ENCODE peak calls at places on chromosome 4, in six cellular contexts. One of them, this sample, is unnamed.

GRCh38 chr4:145278341-145279121 is 98.1 kb upstream of the OTUD4 start:
- DNase-seq in substantia nigra: no peak
- DNase-seq in neural progenitor cell: no peak
- DNase-seq in aorta: no peak
- DNase-seq in MM.1S: no peak
- DNase-seq in cardiac muscle cell: no peak
- DNase-seq in this sample: no peak

GRCh38 chr4:28565434-28565833 is 1704.8 kb downstream of the STIM2 start:
- DNase-seq in substantia nigra: no peak
- DNase-seq in neural progenitor cell: no peak
- DNase-seq in aorta: no peak
- DNase-seq in MM.1S: no peak
- DNase-seq in cardiac muscle cell: no peak
- DNase-seq in this sample: no peak

GRCh38 chr4:48898733-48899431 is 7.7 kb downstream of the OCIAD2 start:
- DNase-seq in substantia nigra: no peak
- DNase-seq in neural progenitor cell: no peak
- DNase-seq in aorta: no peak
- DNase-seq in MM.1S: no peak
- DNase-seq in cardiac muscle cell: no peak
- DNase-seq in this sample: no peak

GRCh38 chr4:167168611-167169010 is 65.7 kb downstream of the SPOCK3 start:
- DNase-seq in substantia nigra: no peak
- DNase-seq in neural progenitor cell: no peak
- DNase-seq in aorta: no peak
- DNase-seq in MM.1S: no peak
- DNase-seq in cardiac muscle cell: no peak
- DNase-seq in this sample: no peak

GRCh38 chr4:4866124-4866832 is 6.8 kb downstream of the MSX1 start:
- DNase-seq in substantia nigra: no peak
- DNase-seq in neural progenitor cell: peak; percentile 55
- DNase-seq in aorta: no peak
- DNase-seq in MM.1S: no peak
- DNase-seq in cardiac muscle cell: peak; percentile 46
- DNase-seq in this sample: no peak

GRCh38 chr4:84719115-84719514 is 136.2 kb downstream of the CDS1 start:
- DNase-seq in substantia nigra: no peak
- DNase-seq in neural progenitor cell: no peak
- DNase-seq in aorta: no peak
- DNase-seq in MM.1S: no peak
- DNase-seq in cardiac muscle cell: no peak
- DNase-seq in this sample: no peak

GRCh38 chr4:185744127-185744865 is 67.7 kb downstream of the SORBS2 start:
- DNase-seq in substantia nigra: no peak
- DNase-seq in neural progenitor cell: no peak
- DNase-seq in aorta: no peak
- DNase-seq in MM.1S: no peak
- DNase-seq in cardiac muscle cell: no peak
- DNase-seq in this sample: no peak

GRCh38 chr4:45294464-45294863 is 568.1 kb upstream of the GNPDA2 start:
- DNase-seq in substantia nigra: no peak
- DNase-seq in neural progenitor cell: no peak
- DNase-seq in aorta: no peak
- DNase-seq in MM.1S: no peak
- DNase-seq in cardiac muscle cell: no peak
- DNase-seq in this sample: no peak

GRCh38 chr4:85370400-85371032 is 104.4 kb upstream of the ARHGAP24 start:
- DNase-seq in substantia nigra: peak; percentile 2
- DNase-seq in neural progenitor cell: peak; percentile 67
- DNase-seq in aorta: no peak
- DNase-seq in MM.1S: peak; percentile 34
- DNase-seq in cardiac muscle cell: peak; percentile 56
- DNase-seq in this sample: no peak

GRCh38 chr4:176123710-176124407 is 58.2 kb downstream of the WDR17 start:
- DNase-seq in substantia nigra: peak; percentile 7
- DNase-seq in neural progenitor cell: peak; percentile 72
- DNase-seq in aorta: no peak
- DNase-seq in MM.1S: peak; percentile 84
- DNase-seq in cardiac muscle cell: peak; percentile 25
- DNase-seq in this sample: no peak

GRCh38 chr4:138815811-138816210 is 199.8 kb upstream of the NOCT start:
- DNase-seq in substantia nigra: no peak
- DNase-seq in neural progenitor cell: no peak
- DNase-seq in aorta: no peak
- DNase-seq in MM.1S: no peak
- DNase-seq in cardiac muscle cell: no peak
- DNase-seq in this sample: no peak

GRCh38 chr4:48635310-48635709 is 144.8 kb downstream of the FRYL start:
- DNase-seq in substantia nigra: no peak
- DNase-seq in neural progenitor cell: no peak
- DNase-seq in aorta: no peak
- DNase-seq in MM.1S: no peak
- DNase-seq in cardiac muscle cell: no peak
- DNase-seq in this sample: no peak

GRCh38 chr4:168666531-168666930 is 169.7 kb downstream of the PALLD start:
- DNase-seq in substantia nigra: no peak
- DNase-seq in neural progenitor cell: no peak
- DNase-seq in aorta: no peak
- DNase-seq in MM.1S: no peak
- DNase-seq in cardiac muscle cell: no peak
- DNase-seq in this sample: no peak

GRCh38 chr4:120771907-120772306 is 150.6 kb downstream of the PRDM5 start:
- DNase-seq in substantia nigra: no peak
- DNase-seq in neural progenitor cell: no peak
- DNase-seq in aorta: no peak
- DNase-seq in MM.1S: no peak
- DNase-seq in cardiac muscle cell: no peak
- DNase-seq in this sample: no peak

GRCh38 chr4:589219-589963 is 13.3 kb upstream of the TMEM271 start:
- DNase-seq in substantia nigra: no peak
- DNase-seq in neural progenitor cell: no peak
- DNase-seq in aorta: no peak
- DNase-seq in MM.1S: no peak
- DNase-seq in cardiac muscle cell: no peak
- DNase-seq in this sample: peak; percentile 36

GRCh38 chr4:57424231-57424897 is 314.2 kb upstream of the IGFBP7 start:
- DNase-seq in substantia nigra: no peak
- DNase-seq in neural progenitor cell: no peak
- DNase-seq in aorta: peak; percentile 83
- DNase-seq in MM.1S: no peak
- DNase-seq in cardiac muscle cell: no peak
- DNase-seq in this sample: peak; percentile 85

GRCh38 chr4:139857021-139857420 is 191.4 kb downstream of the MGST2 start:
- DNase-seq in substantia nigra: no peak
- DNase-seq in neural progenitor cell: peak; percentile 91
- DNase-seq in aorta: no peak
- DNase-seq in MM.1S: no peak
- DNase-seq in cardiac muscle cell: no peak
- DNase-seq in this sample: no peak

GRCh38 chr4:116400480-116400879 is 684.9 kb downstream of the TRAM1L1 start:
- DNase-seq in substantia nigra: no peak
- DNase-seq in neural progenitor cell: no peak
- DNase-seq in aorta: no peak
- DNase-seq in MM.1S: no peak
- DNase-seq in cardiac muscle cell: no peak
- DNase-seq in this sample: no peak

GRCh38 chr4:184851200-184851541 is 25.4 kb upstream of the ACSL1 start:
- DNase-seq in substantia nigra: no peak
- DNase-seq in neural progenitor cell: no peak
- DNase-seq in aorta: no peak
- DNase-seq in MM.1S: peak; percentile 35
- DNase-seq in cardiac muscle cell: no peak
- DNase-seq in this sample: no peak

GRCh38 chr4:101950258-101950979 is 159.9 kb downstream of the BANK1 start:
- DNase-seq in substantia nigra: no peak
- DNase-seq in neural progenitor cell: no peak
- DNase-seq in aorta: no peak
- DNase-seq in MM.1S: no peak
- DNase-seq in cardiac muscle cell: no peak
- DNase-seq in this sample: no peak

DNA sequence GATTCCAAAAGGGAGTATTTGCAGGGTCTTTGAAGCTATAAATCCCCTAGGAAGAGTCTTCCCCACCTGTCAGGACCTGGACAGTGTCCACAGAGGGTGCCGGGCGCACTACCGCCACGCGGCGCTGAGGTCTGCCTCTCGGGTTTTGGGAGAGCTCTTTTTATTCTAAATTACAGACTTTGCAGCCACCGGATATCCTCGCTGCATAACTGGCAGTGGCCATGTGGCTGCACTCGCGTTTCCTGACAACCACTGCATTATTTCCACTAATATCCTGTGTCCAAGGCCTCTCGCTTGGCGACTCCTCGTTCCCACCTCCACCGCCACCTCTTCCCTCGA is 608 bp upstream of the TMEM131L start:
- DNase-seq in substantia nigra: no peak
- DNase-seq in neural progenitor cell: peak; percentile 54
- DNase-seq in aorta: peak; percentile 83
- DNase-seq in MM.1S: peak; percentile 27
- DNase-seq in cardiac muscle cell: peak; percentile 52
- DNase-seq in this sample: peak; percentile 87
- H3K27ac ChIP-seq in substantia nigra: peak overlapping the region; percentile 16
- H3K27ac ChIP-seq in neural progenitor cell: no peak overlapping the region
- H3K27ac ChIP-seq in aorta: no peak overlapping the region
- H3K27ac ChIP-seq in MM.1S: no peak overlapping the region
- H3K27ac ChIP-seq in cardiac muscle cell: no peak overlapping the region
- H3K27ac ChIP-seq in this sample: peak overlapping the region; percentile 71

GRCh38 chr4:74408639-74409038 is 36.3 kb upstream of the AREG start:
- DNase-seq in substantia nigra: no peak
- DNase-seq in neural progenitor cell: no peak
- DNase-seq in aorta: no peak
- DNase-seq in MM.1S: no peak
- DNase-seq in cardiac muscle cell: no peak
- DNase-seq in this sample: no peak
- H3K27ac ChIP-seq in substantia nigra: no peak overlapping the region
- H3K27ac ChIP-seq in neural progenitor cell: no peak overlapping the region
- H3K27ac ChIP-seq in aorta: no peak overlapping the region
- H3K27ac ChIP-seq in MM.1S: no peak overlapping the region
- H3K27ac ChIP-seq in cardiac muscle cell: no peak overlapping the region
- H3K27ac ChIP-seq in this sample: no peak overlapping the region

GRCh38 chr4:153476829-153477574 is 10.8 kb downstream of the TMEM131L start:
- DNase-seq in substantia nigra: no peak
- DNase-seq in neural progenitor cell: no peak
- DNase-seq in aorta: no peak
- DNase-seq in MM.1S: no peak
- DNase-seq in cardiac muscle cell: no peak
- DNase-seq in this sample: no peak

GRCh38 chr4:153480704-153481103 is 14.5 kb downstream of the TMEM131L start:
- DNase-seq in substantia nigra: no peak
- DNase-seq in neural progenitor cell: no peak
- DNase-seq in aorta: no peak
- DNase-seq in MM.1S: no peak
- DNase-seq in cardiac muscle cell: no peak
- DNase-seq in this sample: no peak

GRCh38 chr4:153481474-153481873 is 15.3 kb downstream of the TMEM131L start:
- DNase-seq in substantia nigra: no peak
- DNase-seq in neural progenitor cell: no peak
- DNase-seq in aorta: no peak
- DNase-seq in MM.1S: no peak
- DNase-seq in cardiac muscle cell: no peak
- DNase-seq in this sample: no peak

GRCh38 chr4:153483432-153484418 is 17.6 kb downstream of the TMEM131L start:
- DNase-seq in substantia nigra: no peak
- DNase-seq in neural progenitor cell: no peak
- DNase-seq in aorta: no peak
- DNase-seq in MM.1S: no peak
- DNase-seq in cardiac muscle cell: no peak
- DNase-seq in this sample: no peak

DNA sequence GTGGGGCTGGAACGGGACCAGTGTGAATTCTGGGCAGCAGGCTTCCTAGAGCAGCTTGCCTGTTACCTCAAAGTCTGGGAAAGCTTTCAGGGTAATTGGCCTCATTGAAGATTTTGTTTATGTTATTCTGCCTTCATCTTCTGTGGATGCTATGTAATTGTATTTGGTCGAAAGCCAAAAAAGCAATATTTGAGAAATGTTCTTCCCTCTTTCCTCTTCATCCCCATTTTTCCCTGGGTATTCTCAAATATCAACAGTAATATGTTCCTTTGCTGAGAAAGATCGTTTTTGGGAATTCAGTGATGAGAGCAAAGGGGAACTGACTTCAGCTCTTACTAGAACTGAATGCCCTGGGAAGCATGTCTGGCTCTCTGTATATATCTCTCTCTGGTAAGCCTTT is 13.0 kb downstream of the TMEM131L start:
- DNase-seq in substantia nigra: no peak
- DNase-seq in neural progenitor cell: no peak
- DNase-seq in aorta: no peak
- DNase-seq in MM.1S: no peak
- DNase-seq in cardiac muscle cell: no peak
- DNase-seq in this sample: no peak
- H3K27ac ChIP-seq in substantia nigra: no peak overlapping the region
- H3K27ac ChIP-seq in neural progenitor cell: no peak overlapping the region
- H3K27ac ChIP-seq in aorta: no peak overlapping the region
- H3K27ac ChIP-seq in MM.1S: no peak overlapping the region
- H3K27ac ChIP-seq in cardiac muscle cell: no peak overlapping the region
- H3K27ac ChIP-seq in this sample: peak overlapping the region; percentile 44

GRCh38 chr4:10105920-10106319 is 10.7 kb downstream of the WDR1 start:
- DNase-seq in substantia nigra: no peak
- DNase-seq in neural progenitor cell: no peak
- DNase-seq in aorta: no peak
- DNase-seq in MM.1S: no peak
- DNase-seq in cardiac muscle cell: no peak
- DNase-seq in this sample: no peak

GRCh38 chr4:10105421-10105820 is 11.2 kb downstream of the WDR1 start:
- DNase-seq in substantia nigra: no peak
- DNase-seq in neural progenitor cell: no peak
- DNase-seq in aorta: no peak
- DNase-seq in MM.1S: no peak
- DNase-seq in cardiac muscle cell: no peak
- DNase-seq in this sample: no peak

GRCh38 chr4:10104211-10104990 is 12.2 kb downstream of the WDR1 start:
- DNase-seq in substantia nigra: no peak
- DNase-seq in neural progenitor cell: peak; percentile 62
- DNase-seq in aorta: no peak
- DNase-seq in MM.1S: peak; percentile 69
- DNase-seq in cardiac muscle cell: no peak
- DNase-seq in this sample: no peak

GRCh38 chr4:10106421-10107039 is 10.1 kb downstream of the WDR1 start:
- DNase-seq in substantia nigra: no peak
- DNase-seq in neural progenitor cell: no peak
- DNase-seq in aorta: peak; percentile 90
- DNase-seq in MM.1S: no peak
- DNase-seq in cardiac muscle cell: no peak
- DNase-seq in this sample: peak; percentile 94

GRCh38 chr4:10104991-10105276 is 11.7 kb downstream of the WDR1 start:
- DNase-seq in substantia nigra: no peak
- DNase-seq in neural progenitor cell: no peak
- DNase-seq in aorta: no peak
- DNase-seq in MM.1S: no peak
- DNase-seq in cardiac muscle cell: no peak
- DNase-seq in this sample: no peak
- H3K27ac ChIP-seq in substantia nigra: peak overlapping the region; percentile 40
- H3K27ac ChIP-seq in neural progenitor cell: peak overlapping the region; percentile 80
- H3K27ac ChIP-seq in aorta: peak overlapping the region; percentile 69
- H3K27ac ChIP-seq in MM.1S: peak overlapping the region; percentile 86
- H3K27ac ChIP-seq in cardiac muscle cell: peak overlapping the region; percentile 88
- H3K27ac ChIP-seq in this sample: peak overlapping the region; percentile 90

GRCh38 chr4:2268357-2269205 is 6.7 kb upstream of the MXD4 start:
- DNase-seq in substantia nigra: no peak
- DNase-seq in neural progenitor cell: no peak
- DNase-seq in aorta: no peak
- DNase-seq in MM.1S: no peak
- DNase-seq in cardiac muscle cell: no peak
- DNase-seq in this sample: no peak
- H3K27ac ChIP-seq in substantia nigra: no peak overlapping the region
- H3K27ac ChIP-seq in neural progenitor cell: no peak overlapping the region
- H3K27ac ChIP-seq in aorta: no peak overlapping the region
- H3K27ac ChIP-seq in MM.1S: no peak overlapping the region
- H3K27ac ChIP-seq in cardiac muscle cell: no peak overlapping the region
- H3K27ac ChIP-seq in this sample: no peak overlapping the region